ENCODE peak calls at places on chromosomes 2 and 18, in nine cellular contexts. L, S, J, W, N, O, C, F and A are unnamed samples. For H3K36me3, the result is how much of the 10 kb centered on the place peaks cover.

GRCh38 chr2:206378835-206379234 is 64.5 kb upstream of the ADAM23 start:
- DNase-seq in L (no peak), S (no peak), J (no peak), W (no peak), N (no peak), O (no peak), C (no peak), F (no peak), A (no peak)

GRCh38 chr2:2889646-2890045 is 488.0 kb downstream of the EIPR1 start:
- DNase-seq in L (no peak), S (peak), J (no peak), W (no peak), N (no peak), O (peak), C (no peak), F (no peak), A (no peak)

GRCh38 chr2:127607399-127607908 is 38.5 kb upstream of the GPR17 start:
- DNase-seq in L (peak), S (peak), J (no peak), W (peak), N (no peak), O (no peak), C (no peak), F (no peak), A (no peak)

GRCh38 chr18:26457611-26458350 is 90.6 kb downstream of the KCTD1 start:
- DNase-seq in L (no peak), S (no peak), J (peak), W (no peak), N (no peak), O (no peak), C (no peak), F (no peak), A (no peak)

GRCh38 chr2:97761192-97761591 is 47.8 kb downstream of the ZAP70 start:
- DNase-seq in L (no peak), S (peak), J (no peak), W (peak), N (no peak), O (no peak), C (no peak), F (no peak), A (no peak)

GRCh38 chr2:186554850-186555785 is 34.7 kb upstream of the ITGAV start:
- DNase-seq in L (no peak), S (no peak), J (no peak), W (no peak), N (peak), O (no peak), C (no peak), F (no peak), A (no peak)

GRCh38 chr2:172281648-172282576 is 145.5 kb upstream of the ITGA6 start:
- DNase-seq in L (no peak), S (no peak), J (no peak), W (no peak), N (peak), O (no peak), C (no peak), F (no peak), A (no peak)

GRCh38 chr18:44452346-44452745 is 228.3 kb upstream of the SETBP1 start:
- DNase-seq in L (no peak), S (no peak), J (no peak), W (no peak), N (no peak), O (no peak), C (no peak), F (no peak), A (no peak)

GRCh38 chr2:150832686-150833085 is 345.2 kb upstream of the RND3 start:
- DNase-seq in L (no peak), S (no peak), J (no peak), W (no peak), N (no peak), O (no peak), C (no peak), F (no peak), A (no peak)

GRCh38 chr2:44237221-44237620 is 38.1 kb upstream of the SLC3A1 start:
- DNase-seq in L (no peak), S (no peak), J (no peak), W (no peak), N (no peak), O (no peak), C (no peak), F (no peak), A (no peak)

GRCh38 chr18:74261053-74261452 is 30.7 kb downstream of the CYB5A start:
- DNase-seq in L (no peak), S (no peak), J (no peak), W (no peak), N (no peak), O (no peak), C (no peak), F (no peak), A (no peak)

GRCh38 chr2:199572571-199572970 is 114.8 kb upstream of the SATB2 start:
- DNase-seq in L (no peak), S (no peak), J (no peak), W (no peak), N (no peak), O (no peak), C (no peak), F (no peak), A (no peak)

GRCh38 chr2:200788129-200788718 is 23.5 kb upstream of the BZW1 start:
- DNase-seq in L (no peak), S (no peak), J (no peak), W (no peak), N (peak), O (no peak), C (no peak), F (no peak), A (no peak)

GRCh38 chr2:229445013-229445412 is 173.9 kb upstream of the PID1 start:
- DNase-seq in L (peak), S (no peak), J (peak), W (peak), N (peak), O (no peak), C (peak), F (peak), A (peak)

GRCh38 chr2:159106105-159106504 is 137.7 kb downstream of the TANC1 start:
- DNase-seq in L (no peak), S (no peak), J (no peak), W (no peak), N (no peak), O (no peak), C (no peak), F (no peak), A (no peak)

GRCh38 chr2:831638-832037 is 119.0 kb upstream of the SNTG2 start:
- DNase-seq in L (no peak), S (no peak), J (no peak), W (no peak), N (no peak), O (no peak), C (no peak), F (no peak), A (no peak)

GRCh38 chr18:45686892-45687611 is 36.9 kb upstream of the SLC14A1 start:
- DNase-seq in L (no peak), S (peak), J (no peak), W (no peak), N (no peak), O (no peak), C (no peak), F (no peak), A (peak)
- TF ChIP-seq POLR2AphosphoS5 in L (no peak), S (peak), J (no peak), W (no peak), N (no peak), O (no peak), C (no peak), F (no peak), A (no peak)

DNA sequence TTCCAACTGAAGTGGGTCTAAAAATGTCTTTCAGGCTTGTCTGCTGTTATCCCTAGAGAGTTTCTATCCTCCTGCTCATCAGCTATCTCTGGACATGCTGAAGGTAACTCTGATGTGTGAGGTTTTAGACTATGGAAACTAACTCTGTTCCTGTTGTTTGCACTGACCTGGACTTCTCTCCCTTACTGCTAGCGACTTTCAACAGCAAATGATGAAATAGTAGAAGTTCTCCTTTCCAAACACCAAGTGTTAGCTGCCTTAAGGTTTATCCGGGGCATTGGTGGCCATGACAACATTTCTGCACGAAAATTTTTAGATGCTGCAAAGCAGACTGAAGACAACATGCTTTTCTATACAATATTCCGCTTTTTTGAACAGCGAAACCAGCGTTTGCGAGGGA is 26.9 kb downstream of the RMC1 start:
- DNase-seq in L (no peak), S (no peak), J (no peak), W (no peak), N (no peak), O (no peak), C (no peak), F (no peak), A (no peak)
- H3K36me3 ChIP-seq in L (half or more), S (half or more), J (half or more), W (half or more), N (under half), O (half or more), C (half or more), F (under half), A (half or more)

DNA sequence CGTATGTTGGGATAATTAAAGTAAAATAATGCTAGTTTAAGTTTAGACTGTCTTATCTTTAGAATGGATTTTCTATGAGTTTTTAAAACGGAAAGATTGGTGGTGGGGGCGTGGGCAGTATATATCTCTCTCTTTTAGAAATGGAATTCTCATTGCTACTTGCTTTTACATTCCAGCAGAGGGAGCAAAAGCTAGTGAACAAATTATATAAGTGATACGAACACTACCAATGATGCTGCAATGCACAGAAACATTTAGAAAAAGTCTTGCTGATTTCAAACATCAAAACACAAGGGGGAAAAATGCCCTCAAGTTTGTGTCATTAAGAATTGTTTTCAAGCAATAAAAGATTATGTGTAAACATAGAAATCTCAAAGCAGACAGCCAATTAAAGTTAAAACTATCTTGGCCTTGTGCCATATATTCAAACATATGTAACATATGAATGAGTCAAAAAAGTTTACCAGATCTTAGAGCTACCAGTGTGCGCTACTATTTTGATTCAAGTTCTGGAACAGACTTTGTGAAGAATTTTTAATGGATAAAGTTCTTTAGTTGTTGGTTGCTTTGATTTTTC is 296.3 kb upstream of the KCNJ3 start:
- DNase-seq in L (no peak), S (no peak), J (peak), W (no peak), N (peak), O (peak), C (no peak), F (peak), A (no peak)
- TF ChIP-seq CTCF in L (no peak), S (peak), J (peak), W (no peak), N (no peak), O (peak), C (peak), F (peak), A (no peak)

DNA sequence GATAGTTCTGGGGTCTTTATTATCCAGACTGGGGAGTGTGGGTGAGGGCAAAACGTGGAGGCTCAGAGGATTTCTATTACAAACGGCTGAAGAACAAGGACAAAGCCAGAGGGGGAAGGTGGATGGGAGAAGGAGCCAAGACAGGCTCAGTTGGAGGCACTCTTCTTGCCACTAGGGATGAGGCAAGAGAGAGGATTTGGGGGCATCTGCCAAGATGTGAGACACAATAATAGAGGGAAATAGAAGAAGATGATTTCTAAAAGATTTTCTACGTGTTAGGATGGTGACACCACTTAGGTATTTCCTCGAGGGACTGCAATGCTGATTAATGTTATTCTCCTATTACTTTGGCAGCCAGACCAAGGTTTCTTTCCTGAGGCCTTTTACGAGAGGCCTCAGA is 71.8 kb downstream of the APOB start:
- DNase-seq in L (peak), S (no peak), J (no peak), W (no peak), N (no peak), O (no peak), C (no peak), F (no peak), A (no peak)
- TF ChIP-seq POLR2AphosphoS5 in L (no peak), S (no peak), J (no peak), W (no peak), N (no peak), O (no peak), C (no peak), F (no peak), A (no peak)

GRCh38 chr2:70988151-70988550 is 6.5 kb downstream of the TEX261 start:
- DNase-seq in L (peak), S (peak), J (no peak), W (no peak), N (no peak), O (no peak), C (peak), F (no peak), A (no peak)
- H3K36me3 ChIP-seq in L (half or more), S (half or more), J (under half), W (half or more), N (under half), O (half or more), C (half or more), F (under half), A (under half)

DNA sequence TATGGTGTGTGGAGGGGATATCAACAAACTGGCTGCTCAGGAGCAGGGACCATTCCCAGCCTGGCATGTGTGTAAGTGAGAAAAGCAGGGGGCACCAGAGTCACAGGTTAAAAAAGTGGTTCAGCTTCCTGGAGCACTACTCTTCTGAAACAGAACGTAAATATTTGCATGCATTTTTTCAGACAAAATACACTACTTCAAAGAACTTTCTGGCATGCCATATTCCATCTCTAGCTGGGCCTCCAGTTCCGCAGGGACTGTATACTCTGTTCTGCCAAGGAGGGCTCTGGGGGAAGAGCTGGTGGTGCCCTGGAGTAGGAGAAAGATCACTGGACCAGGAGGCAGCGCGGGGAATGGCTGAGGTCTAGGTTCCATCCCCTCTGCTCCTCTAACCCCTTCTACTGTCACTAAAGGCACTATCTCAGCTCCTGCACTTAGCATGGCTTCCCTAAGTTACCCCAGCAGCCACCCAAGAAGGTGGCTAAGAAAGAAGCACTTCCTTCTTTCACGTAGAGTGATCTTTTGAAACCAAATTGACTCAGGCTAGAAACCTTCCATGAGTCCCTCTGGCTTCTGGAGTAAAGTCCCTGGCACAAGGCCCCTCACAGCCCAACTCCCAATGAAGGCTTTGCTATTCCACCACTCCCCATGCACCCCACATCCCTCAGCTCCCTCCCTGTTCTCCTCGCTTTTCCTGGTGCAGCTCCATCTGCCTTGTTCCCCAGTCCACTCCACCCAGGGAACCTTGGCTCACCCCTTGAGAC is 57.6 kb upstream of the CABLES1 start:
- DNase-seq in L (no peak), S (no peak), J (peak), W (peak), N (peak), O (peak), C (no peak), F (no peak), A (no peak)
- TF ChIP-seq CTCF in L (no peak), S (no peak), J (peak), W (peak), N (peak), O (peak), C (no peak), F (peak), A (peak)

GRCh38 chr2:120625865-120626560 is 109.7 kb upstream of the GLI2 start:
- DNase-seq in L (peak), S (peak), J (no peak), W (peak), N (no peak), O (no peak), C (no peak), F (no peak), A (peak)
- TF ChIP-seq POLR2AphosphoS5 in L (no peak), S (no peak), J (no peak), W (peak), N (no peak), O (no peak), C (no peak), F (no peak), A (no peak)

DNA sequence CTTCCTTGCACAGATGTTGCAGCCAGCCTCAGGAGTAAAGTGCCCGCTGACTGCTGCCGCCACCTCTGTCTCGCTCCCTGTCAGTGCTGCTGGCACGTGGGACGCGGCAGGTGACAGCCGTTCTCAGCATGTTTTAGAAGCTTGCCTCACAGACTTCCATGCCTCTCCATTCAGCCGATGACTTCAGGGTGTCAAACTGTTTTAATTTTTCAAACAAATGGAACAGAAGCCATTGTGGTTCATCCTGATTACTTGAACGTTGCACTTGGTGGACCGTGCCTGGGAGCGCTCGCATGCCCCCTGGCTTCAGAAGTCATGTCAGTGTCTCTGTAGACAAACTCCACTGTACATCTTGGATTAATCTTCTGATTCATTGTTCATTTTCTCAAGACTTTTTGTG is 62.7 kb upstream of the EML6 start:
- DNase-seq in L (no peak), S (no peak), J (no peak), W (no peak), N (no peak), O (no peak), C (no peak), F (no peak), A (no peak)
- H3K36me3 ChIP-seq in L (half or more), S (half or more), J (under half), W (half or more), N (half or more), O (half or more), C (half or more), F (under half), A (half or more)

GRCh38 chr2:204072443-204073324 is 136.1 kb downstream of the ICOS start:
- DNase-seq in L (no peak), S (no peak), J (peak), W (no peak), N (peak), O (peak), C (no peak), F (peak), A (peak)

GRCh38 chr2:204074434-204074833 is 137.9 kb downstream of the ICOS start:
- DNase-seq in L (no peak), S (no peak), J (no peak), W (no peak), N (no peak), O (peak), C (no peak), F (no peak), A (no peak)

GRCh38 chr2:204078003-204078698 is 141.6 kb downstream of the ICOS start:
- DNase-seq in L (no peak), S (no peak), J (no peak), W (no peak), N (no peak), O (no peak), C (no peak), F (no peak), A (no peak)
- TF ChIP-seq CTCF in L (no peak), S (no peak), J (no peak), W (no peak), N (no peak), O (no peak), C (no peak), F (no peak), A (no peak)

GRCh38 chr2:42922790-42923631 is 130.6 kb upstream of the HAAO start:
- DNase-seq in L (peak), S (no peak), J (no peak), W (no peak), N (no peak), O (no peak), C (no peak), F (no peak), A (no peak)
- TF ChIP-seq POLR2AphosphoS5 in L (peak), S (peak), J (no peak), W (peak), N (no peak), O (no peak), C (no peak), F (no peak), A (no peak)